ENCODE peak calls at places on chromosomes 13 and 19, in six cellular contexts. H, S, U, Z, C and I are unnamed samples.

GRCh38 chr19:38949580-38950367 is 19.0 kb downstream of the MRPS12 start:
- DNase-seq in H (peak; percentile 80), Z (peak; percentile 77), S (peak; percentile 99), U (peak; percentile 91), C (peak; percentile 99), I (peak; percentile 25)

GRCh38 chr19:51034704-51035103 is at the start of gene KLK12:
- DNase-seq in H (no peak), Z (no peak), S (no peak), C (no peak), U (no peak), I (no peak)

GRCh38 chr19:5877869-5878268 is 7.5 kb upstream of the FUT5 start:
- DNase-seq in Z (no peak), H (peak; percentile 23), C (no peak), S (no peak), U (no peak), I (no peak)

GRCh38 chr13:51093574-51093973 is 17.5 kb downstream of the C13orf42 start:
- DNase-seq in H (no peak), S (no peak), Z (no peak), U (peak; percentile 92), C (no peak), I (no peak)

GRCh38 chr13:44300895-44301638 is 72.6 kb upstream of the SERP2 start:
- DNase-seq in C (no peak), H (no peak), U (peak; percentile 75), Z (peak; percentile 76), S (no peak), I (peak; percentile 87)

GRCh38 chr13:111241006-111241755 is 79.3 kb upstream of the TEX29 start:
- DNase-seq in S (no peak), C (peak; percentile 45), H (no peak), Z (no peak), U (no peak), I (no peak)

GRCh38 chr13:69243366-69243765 is 864.3 kb upstream of the ATXN8OS start:
- DNase-seq in H (no peak), S (no peak), C (no peak), Z (no peak), U (no peak), I (no peak)

GRCh38 chr19:14366529-14366928 is 14.7 kb upstream of the ADGRE5 start:
- DNase-seq in S (peak; percentile 92), Z (peak; percentile 88), U (peak; percentile 88), C (peak; percentile 93), H (no peak), I (peak; percentile 68)

GRCh38 chr19:9917322-9917721 is 19.0 kb downstream of the OLFM2 start:
- DNase-seq in H (no peak), U (peak; percentile 35), S (peak; percentile 76), Z (peak; percentile 67), C (no peak), I (peak; percentile 60)

GRCh38 chr13:99086869-99087129 is 108.9 kb upstream of the DOCK9 start:
- DNase-seq in C (no peak), Z (no peak), H (peak; percentile 31), U (no peak), S (peak; percentile 43), I (no peak)

GRCh38 chr19:18682807-18683108 is 722 bp upstream of the CRTC1 start:
- DNase-seq in U (no peak), Z (no peak), S (no peak), C (no peak), H (no peak), I (no peak)

GRCh38 chr13:72390909-72391308 is 336.5 kb downstream of the MZT1 start:
- DNase-seq in U (no peak), S (no peak), C (no peak), H (no peak), Z (no peak), I (no peak)

GRCh38 chr13:92745233-92745632 is 481.4 kb upstream of the GPC6 start:
- DNase-seq in H (no peak), S (no peak), U (peak; percentile 19), C (no peak), Z (no peak), I (no peak)

GRCh38 chr13:73984949-73985691 is 149.1 kb downstream of the KLF12 start:
- DNase-seq in C (no peak), H (no peak), S (no peak), U (no peak), Z (no peak), I (no peak)

GRCh38 chr19:54096642-54097106 is 3.9 kb downstream of the OSCAR start:
- DNase-seq in U (no peak), Z (peak; percentile 47), C (peak; percentile 62), S (peak; percentile 65), H (no peak), I (peak; percentile 17)

GRCh38 chr19:54335164-54335563 is 3.8 kb downstream of the LILRA4 start:
- DNase-seq in U (peak; percentile 7), S (no peak), Z (no peak), C (no peak), H (no peak), I (no peak)

GRCh38 chr19:7161292-7161691 is 91.8 kb downstream of the ZNF557 start:
- DNase-seq in H (no peak), U (no peak), C (no peak), Z (no peak), S (no peak), I (no peak)

GRCh38 chr13:33999830-34000605 is 182.1 kb downstream of the RFC3 start:
- DNase-seq in C (no peak), Z (no peak), H (no peak), S (no peak), U (no peak), I (no peak)

GRCh38 chr19:54517483-54517882 is 14.9 kb downstream of the LAIR2 start:
- DNase-seq in S (peak; percentile 29), C (peak; percentile 46), Z (peak; percentile 7), U (peak; percentile 91), H (peak; percentile 1), I (peak; percentile 2)

GRCh38 chr13:64810701-64811258 is 2419.4 kb downstream of the PCDH9 start:
- DNase-seq in C (no peak), Z (peak; percentile 28), H (no peak), U (no peak), S (no peak), I (peak; percentile 29)

GRCh38 chr13:31947506-31947905 is 84.1 kb upstream of the FRY start:
- DNase-seq in S (no peak), H (no peak), C (no peak), Z (peak; percentile 45), U (no peak), I (no peak)

GRCh38 chr19:27744926-27745844 is 1467.8 kb downstream of the UQCRFS1 start:
- DNase-seq in S (peak; percentile 13), H (no peak), Z (no peak), U (no peak), C (no peak), I (no peak)

GRCh38 chr13:59677966-59678814 is 485.5 kb downstream of the DIAPH3 start:
- DNase-seq in S (no peak), C (no peak), U (peak; percentile 87), Z (peak; percentile 69), H (peak; percentile 40), I (peak; percentile 72)

GRCh38 chr13:114120486-114121430 is 11.7 kb downstream of the RASA3 start:
- DNase-seq in C (no peak), H (no peak), Z (peak; percentile 72), S (no peak), U (no peak), I (no peak)

GRCh38 chr19:18208098-18208951 is 4.5 kb upstream of the RAB3A start:
- DNase-seq in C (peak; percentile 86), H (no peak), S (peak; percentile 72), U (peak; percentile 45), Z (peak; percentile 63), I (peak; percentile 94)

GRCh38 chr19:345320-345879 is 804 bp upstream of the MIER2 start:
- DNase-seq in Z (no peak), S (no peak), C (no peak), U (no peak), H (no peak), I (no peak)

GRCh38 chr19:17686592-17687042 is 1.5 kb downstream of the UNC13A start:
- DNase-seq in H (no peak), C (peak; percentile 85), S (peak; percentile 87), Z (peak; percentile 46), U (no peak), I (no peak)

DNA sequence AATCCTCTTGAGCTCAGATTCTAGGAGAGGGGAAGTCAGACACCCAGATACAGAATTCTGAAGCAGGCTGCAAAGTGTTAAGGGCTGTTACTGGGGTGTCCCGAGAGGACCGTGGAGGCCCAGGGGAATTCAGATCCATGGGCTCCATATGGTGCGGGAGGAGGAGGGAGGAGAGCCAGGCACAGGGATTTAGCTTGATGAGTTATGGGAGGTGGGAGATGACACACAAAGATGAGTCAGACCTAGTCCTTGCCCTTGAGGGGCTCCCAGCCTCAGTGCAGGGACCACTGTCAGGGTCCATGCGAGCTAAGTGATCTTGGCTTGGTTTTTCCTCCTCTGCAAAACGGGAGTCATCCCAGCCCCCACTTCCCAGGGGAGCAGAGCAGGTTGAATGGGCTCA is 14.4 kb upstream of the GIPR start:
- DNase-seq in U (no peak), S (no peak), H (no peak), Z (no peak), C (no peak), I (no peak)
- H3K14ac ChIP-seq in U (no peak overlapping the region), S (no peak overlapping the region), H (no peak overlapping the region), Z (no peak overlapping the region), C (no peak overlapping the region), I (no peak overlapping the region)

DNA sequence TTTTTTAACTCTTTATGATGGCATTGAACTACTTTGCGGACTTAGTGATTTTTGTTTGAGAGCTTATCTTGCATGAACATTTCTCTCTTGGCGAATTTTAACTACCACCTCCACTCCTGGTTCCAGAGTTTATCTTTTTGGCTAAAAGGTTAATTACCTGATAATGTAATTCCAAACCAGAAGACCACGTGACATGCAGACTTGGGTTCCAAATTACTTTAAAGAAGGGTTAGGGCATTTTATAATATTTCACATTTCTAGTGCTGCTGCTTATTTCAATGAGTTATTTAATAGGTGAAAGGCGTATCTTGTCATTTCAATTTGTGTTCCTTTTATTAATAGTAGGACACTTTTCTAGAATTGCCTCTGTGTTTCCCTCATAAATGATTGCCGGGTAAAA is 52.0 kb downstream of the TDRD12 start:
- DNase-seq in C (no peak), U (no peak), S (no peak), H (no peak), Z (no peak), I (no peak)
- H3K14ac ChIP-seq in C (no peak overlapping the region), U (no peak overlapping the region), S (no peak overlapping the region), H (no peak overlapping the region), Z (no peak overlapping the region), I (no peak overlapping the region)

GRCh38 chr13:67259208-67259607 is 29.1 kb upstream of the PCDH9 start:
- DNase-seq in U (no peak), Z (no peak), C (no peak), H (no peak), S (peak; percentile 31), I (no peak)
- H3K14ac ChIP-seq in U (no peak overlapping the region), Z (no peak overlapping the region), C (no peak overlapping the region), H (no peak overlapping the region), S (no peak overlapping the region), I (no peak overlapping the region)

GRCh38 chr19:4018775-4019504 is 11.4 kb downstream of the PIAS4 start:
- DNase-seq in U (no peak), C (no peak), S (no peak), H (no peak), Z (no peak), I (no peak)
- H3K14ac ChIP-seq in U (no peak overlapping the region), C (no peak overlapping the region), S (no peak overlapping the region), H (no peak overlapping the region), Z (no peak overlapping the region), I (no peak overlapping the region)